ENCODE peak calls at places on chromosomes 16 and 17, in eight cellular contexts. U is fibroblast of villous mesenchyme, V is stomach, L is left lung, C is glutamatergic neuron, J is choroid plexus epithelial cell, I is pancreas, R is tibial nerve. K is an unnamed sample.

GRCh38 chr16:1791943-1792812 is 1.3 kb downstream of the IGFALS start:
- DNase-seq in V (no peak), J (no peak), R (no peak), C (peak; percentile 41), I (peak; percentile 76), L (peak; percentile 25), U (no peak), K (no peak)

GRCh38 chr17:57584050-57584551 is 161.0 kb downstream of the CCDC182 start:
- DNase-seq in R (no peak), J (no peak), U (peak; percentile 81), L (no peak), I (no peak), V (no peak), C (no peak), K (peak; percentile 80)

GRCh38 chr16:62853887-62854286 is 817.6 kb upstream of the CDH8 start:
- DNase-seq in J (no peak), U (no peak), I (no peak), L (no peak), C (no peak), V (no peak), R (no peak), K (no peak)

GRCh38 chr17:27756467-27757371 is 43.6 kb downstream of the NOS2 start:
- DNase-seq in U (peak; percentile 43), R (no peak), J (peak; percentile 77), I (no peak), V (peak; percentile 69), C (peak; percentile 80), L (no peak), K (peak; percentile 36)

GRCh38 chr17:9839433-9839832 is 13.7 kb downstream of the GLP2R start:
- DNase-seq in U (peak; percentile 14), J (peak; percentile 40), C (no peak), R (no peak), V (no peak), L (no peak), I (no peak), K (peak; percentile 22)

GRCh38 chr16:69796285-69797118 is 34.4 kb downstream of the WWP2 start:
- DNase-seq in U (peak; percentile 80), J (peak; percentile 88), C (no peak), V (no peak), R (no peak), I (no peak), L (no peak), K (peak; percentile 74)

GRCh38 chr16:79006206-79006605 is 594.3 kb downstream of the MAF start:
- DNase-seq in L (no peak), I (no peak), J (no peak), U (no peak), V (no peak), R (no peak), C (no peak), K (no peak)

GRCh38 chr16:28192811-28193529 is 18.8 kb downstream of the XPO6 start:
- DNase-seq in I (no peak), V (peak; percentile 42), C (no peak), R (no peak), J (no peak), L (no peak), U (no peak), K (no peak)

GRCh38 chr17:63930951-63931575 is 1.1 kb downstream of the CD79B start:
- DNase-seq in L (peak; percentile 72), C (no peak), R (peak; percentile 31), J (no peak), U (no peak), V (peak; percentile 56), I (peak; percentile 57), K (no peak)

GRCh38 chr17:2995362-2995761 is 68.0 kb downstream of the OR1D5 start:
- DNase-seq in U (no peak), V (no peak), I (no peak), R (no peak), J (no peak), L (no peak), C (no peak), K (no peak)

GRCh38 chr17:59763861-59764260 is 56.4 kb downstream of the VMP1 start:
- DNase-seq in R (no peak), C (no peak), L (no peak), J (peak; percentile 96), V (no peak), U (peak; percentile 90), I (no peak), K (peak; percentile 89)

GRCh38 chr17:12386240-12386639 is 279.4 kb upstream of the MYOCD start:
- DNase-seq in L (no peak), U (peak; percentile 54), C (no peak), V (no peak), J (peak; percentile 78), R (no peak), I (no peak), K (peak; percentile 68)

GRCh38 chr17:74417178-74418045 is 14.5 kb upstream of the GPRC5C start:
- DNase-seq in R (no peak), U (no peak), L (no peak), V (peak; percentile 43), J (peak; percentile 13), C (peak; percentile 24), I (no peak), K (peak; percentile 25)

GRCh38 chr17:63881935-63882601 is at the start of gene GH2:
- DNase-seq in L (no peak), R (no peak), U (peak; percentile 35), I (peak; percentile 53), C (peak; percentile 68), J (peak; percentile 62), V (peak; percentile 55), K (peak; percentile 36)

GRCh38 chr16:17512636-17513220 is 42.0 kb upstream of the XYLT1 start:
- DNase-seq in J (no peak), R (no peak), L (no peak), I (no peak), C (no peak), V (no peak), U (no peak), K (peak; percentile 87)

GRCh38 chr16:75433732-75434413 is 570 bp upstream of the CFDP1 start:
- DNase-seq in L (no peak), R (peak; percentile 36), I (no peak), V (peak; percentile 71), U (peak; percentile 97), C (peak; percentile 32), J (peak; percentile 98), K (peak; percentile 94)

GRCh38 chr16:75429621-75430403 is 3.5 kb downstream of the CFDP1 start:
- DNase-seq in V (no peak), L (no peak), R (no peak), U (no peak), C (no peak), I (no peak), J (no peak), K (no peak)

DNA sequence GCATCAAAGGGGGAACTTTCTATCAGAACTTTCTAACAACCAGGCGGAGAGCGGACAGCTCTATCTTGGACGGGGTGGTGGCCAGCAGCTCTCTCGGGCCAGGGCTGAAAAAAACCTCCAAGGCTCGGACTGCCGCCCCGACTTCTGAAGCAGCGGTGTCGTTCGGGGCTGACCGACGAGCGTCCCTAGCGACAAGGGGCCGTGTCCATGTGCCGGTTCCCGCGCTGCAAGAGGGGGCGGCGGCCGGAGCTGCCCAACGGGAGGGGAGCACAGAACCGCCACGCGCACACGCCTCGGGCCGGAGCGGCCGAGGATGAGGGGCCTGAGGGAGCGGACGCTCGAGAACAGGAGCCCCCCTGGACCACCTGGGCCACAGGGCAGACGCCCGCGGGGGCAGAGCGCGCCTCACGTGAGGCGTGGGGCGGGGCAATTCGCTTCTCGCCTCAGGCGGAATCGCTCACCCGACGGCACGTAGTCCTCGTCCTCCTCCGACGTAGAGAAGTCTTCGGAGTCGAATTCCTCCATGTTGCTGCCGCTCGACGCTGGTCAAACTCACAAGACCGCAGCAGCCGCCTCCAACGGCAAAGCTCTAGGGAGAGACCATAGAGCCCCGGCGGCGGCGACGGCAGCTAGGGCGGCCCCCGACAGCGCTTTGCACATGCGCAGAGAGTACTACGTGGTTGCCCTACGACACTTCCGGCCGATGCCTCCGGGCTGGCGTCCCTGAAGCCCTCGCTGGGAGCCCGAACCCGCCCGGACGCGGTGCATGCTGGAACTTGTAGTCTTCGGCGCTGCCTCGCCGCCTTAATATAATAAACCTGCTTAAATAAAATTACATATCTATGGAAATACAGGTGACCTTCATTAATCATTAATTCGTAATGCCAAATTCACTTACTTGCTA is at the start of gene CFDP1:
- DNase-seq in I (peak; percentile 99), V (peak; percentile 96), C (peak; percentile 98), L (peak; percentile 97), J (peak; percentile 96), R (peak; percentile 91), U (peak; percentile 94), K (peak; percentile 91)
- TF ChIP-seq CTCF in I (no peak), V (no peak), C (no peak), L (no peak), J (no peak), R (no peak), U (no peak), K (no peak)

GRCh38 chr16:8882725-8883377 is 700 bp downstream of the LITAFD start:
- DNase-seq in R (no peak), U (no peak), L (no peak), I (peak; percentile 26), V (no peak), C (no peak), J (no peak), K (no peak)

GRCh38 chr16:8887438-8887765 is 5.3 kb downstream of the LITAFD start:
- DNase-seq in C (peak; percentile 6), L (no peak), U (no peak), V (no peak), J (no peak), R (no peak), I (no peak), K (no peak)

GRCh38 chr16:8886593-8887437 is 4.7 kb downstream of the LITAFD start:
- DNase-seq in I (no peak), U (no peak), J (no peak), C (peak; percentile 2), R (no peak), V (no peak), L (no peak), K (no peak)

GRCh38 chr16:8887952-8888560 is 5.9 kb downstream of the LITAFD start:
- DNase-seq in V (peak; percentile 48), C (no peak), L (no peak), U (peak; percentile 67), R (peak; percentile 53), J (no peak), I (peak; percentile 83), K (peak; percentile 75)

GRCh38 chr16:8885674-8886592 is 3.8 kb downstream of the LITAFD start:
- DNase-seq in L (no peak), I (peak; percentile 75), J (no peak), U (peak; percentile 58), C (peak; percentile 52), V (no peak), R (no peak), K (no peak)
- TF ChIP-seq CTCF in L (no peak), I (no peak), J (peak; percentile 12), U (no peak), C (peak; percentile 12), V (no peak), R (no peak), K (no peak)

DNA sequence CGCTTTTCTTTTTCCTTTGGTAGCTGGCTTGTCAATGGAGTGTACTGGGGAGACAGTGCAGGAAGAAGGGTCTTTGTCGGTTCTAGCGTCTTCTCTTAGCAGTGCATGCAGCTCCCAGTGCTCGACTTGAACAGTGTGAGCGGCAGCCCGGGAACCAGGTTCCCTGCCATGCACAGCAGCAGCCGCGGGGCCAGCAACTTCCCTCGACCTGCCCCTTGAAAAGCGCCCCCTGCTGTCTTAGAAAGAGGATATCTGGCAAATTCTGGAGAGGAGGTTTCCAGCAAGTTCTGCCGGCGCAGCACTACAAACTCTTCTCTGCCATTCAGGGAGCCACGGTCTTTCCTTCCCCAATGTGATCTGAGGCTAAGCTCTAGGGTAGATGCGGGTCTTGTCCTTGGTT is 451.5 kb downstream of the PMP22 start:
- DNase-seq in L (peak; percentile 39), U (no peak), J (peak; percentile 33), C (peak; percentile 59), R (no peak), I (no peak), V (no peak), K (no peak)
- TF ChIP-seq CTCF in L (peak; percentile 41), U (peak; percentile 11), J (peak; percentile 51), C (peak; percentile 61), R (no peak), I (no peak), V (no peak), K (peak; percentile 12)

GRCh38 chr16:18943414-18943813 is 17.2 kb upstream of the SMG1 start:
- DNase-seq in I (no peak), R (no peak), V (no peak), J (no peak), C (no peak), L (no peak), U (no peak), K (no peak)
- TF ChIP-seq CTCF in I (no peak), R (no peak), V (no peak), J (no peak), C (no peak), L (no peak), U (no peak), K (no peak)